ENCODE peak calls at places on chromosomes 4 and X, in four cellular contexts. A is GM12878, H is SK-N-SH, G is HCT116. E is an unnamed sample.

GRCh38 chr4:19623866-19624265 is 627.8 kb upstream of the SLIT2 start:
- DNase-seq in A (no peak), H (no peak), G (no peak), E (no peak)

GRCh38 chr4:54908744-54909143 is 216.7 kb downstream of the KDR start:
- DNase-seq in A (no peak), H (no peak), G (no peak), E (no peak)

GRCh38 chr4:164293181-164293580 is 460.8 kb upstream of the SMIM31 start:
- DNase-seq in A (no peak), H (no peak), G (no peak), E (no peak)

GRCh38 chr4:187480146-187481145 is 515.1 kb upstream of the ZFP42 start:
- DNase-seq in A (no peak), H (no peak), G (no peak), E (peak; percentile 56)

GRCh38 chr4:42845586-42845985 is 46.9 kb upstream of the GRXCR1 start:
- DNase-seq in A (no peak), H (no peak), G (no peak), E (no peak)

GRCh38 chr4:94446386-94446785 is 5.4 kb upstream of the PDLIM5 start:
- DNase-seq in A (no peak), H (no peak), G (no peak), E (no peak)

GRCh38 chr4:24824720-24825119 is 29.3 kb downstream of the SOD3 start:
- DNase-seq in A (no peak), H (no peak), G (no peak), E (no peak)

GRCh38 chr4:146063143-146063542 is 112.4 kb upstream of the LSM6 start:
- DNase-seq in A (peak; percentile 51), H (no peak), G (no peak), E (no peak)

GRCh38 chr4:78747328-78747946 is 28.7 kb upstream of the BMP2K start:
- DNase-seq in A (no peak), H (no peak), G (no peak), E (no peak)

GRCh38 chrX:44765556-44765955 is 78.3 kb upstream of the DUSP21 start:
- DNase-seq in A (no peak), H (no peak), G (no peak), E (no peak)

GRCh38 chrX:53048169-53049126 is at the start of gene GPR173:
- DNase-seq in A (no peak), H (peak; percentile 85), G (no peak), E (no peak)
- TF ChIP-seq JUND in A (no peak), H (no peak), G (no peak), E (no peak)

DNA sequence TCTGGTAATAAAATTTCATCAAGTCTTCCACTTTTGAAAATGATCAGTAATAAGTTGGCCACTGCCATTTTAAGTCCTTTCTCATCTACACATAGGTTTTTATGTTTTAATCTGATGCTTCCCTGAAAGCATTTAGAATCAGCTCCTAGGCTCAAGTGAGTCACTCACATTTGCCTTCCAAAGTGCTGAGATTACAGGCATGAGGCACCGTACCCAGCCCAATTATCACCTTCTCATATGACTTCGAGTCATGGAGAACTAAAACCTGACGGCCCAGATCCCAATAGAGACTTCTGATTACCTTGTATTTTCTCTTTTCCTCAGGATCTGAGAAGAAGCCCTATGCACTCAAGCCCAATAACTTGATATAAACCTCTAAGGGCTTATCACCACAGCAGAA is 140.8 kb downstream of the OPHN1 start:
- DNase-seq in A (no peak), H (no peak), G (no peak), E (no peak)
- TF ChIP-seq JUND in A (no peak), H (no peak), G (no peak), E (no peak)

DNA sequence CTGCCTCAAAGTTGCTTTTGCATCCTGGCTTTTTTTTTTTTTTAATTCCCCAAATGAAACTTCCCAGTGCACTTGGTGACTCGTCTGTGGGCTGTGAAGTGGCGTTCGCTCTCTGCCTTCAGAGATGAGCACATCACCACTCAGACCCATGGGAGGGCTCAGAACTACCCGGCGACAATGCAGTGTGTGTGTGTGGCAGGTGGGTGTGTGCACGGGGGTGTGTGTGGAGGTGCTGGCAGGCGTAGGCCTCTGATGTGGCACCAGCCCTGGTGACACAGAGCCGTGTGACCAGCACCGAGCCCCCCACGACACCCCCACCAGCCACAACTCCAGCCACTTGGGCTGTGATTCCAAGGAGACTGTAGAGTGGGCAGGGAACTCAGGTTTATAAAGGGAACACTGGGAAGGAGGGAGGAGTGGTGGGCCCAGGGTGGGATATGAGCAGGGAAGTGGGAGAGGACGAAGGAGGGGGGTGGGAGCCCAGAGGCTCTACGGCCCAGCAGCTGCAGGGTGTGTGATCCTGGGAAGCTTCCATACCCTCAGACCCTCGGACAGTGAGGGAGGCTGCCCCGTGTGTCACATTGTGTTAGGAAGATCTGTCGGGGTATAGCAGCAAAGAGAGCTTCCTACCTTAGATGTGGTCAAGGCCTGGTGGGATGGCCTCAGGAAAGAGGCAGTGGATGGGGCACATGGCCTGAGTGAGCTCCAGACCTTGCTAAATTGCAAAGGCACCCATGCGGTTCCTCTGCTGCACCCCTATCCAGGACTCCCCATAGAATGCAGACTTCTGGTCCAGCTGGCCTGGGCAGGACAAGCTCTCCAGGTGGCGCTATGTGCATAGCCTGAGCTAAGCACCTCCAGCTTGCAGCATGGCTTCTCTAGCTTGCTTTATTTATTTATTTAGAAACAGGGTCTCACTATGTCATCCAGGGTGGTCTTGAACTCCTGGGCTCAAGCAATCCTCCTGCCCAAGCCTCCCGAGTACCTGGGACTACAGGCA is 5.8 kb upstream of the WFS1 start:
- DNase-seq in A (no peak), H (peak; percentile 69), G (no peak), E (peak; percentile 77)
- TF ChIP-seq JUND in A (no peak), H (no peak), G (no peak), E (no peak)

DNA sequence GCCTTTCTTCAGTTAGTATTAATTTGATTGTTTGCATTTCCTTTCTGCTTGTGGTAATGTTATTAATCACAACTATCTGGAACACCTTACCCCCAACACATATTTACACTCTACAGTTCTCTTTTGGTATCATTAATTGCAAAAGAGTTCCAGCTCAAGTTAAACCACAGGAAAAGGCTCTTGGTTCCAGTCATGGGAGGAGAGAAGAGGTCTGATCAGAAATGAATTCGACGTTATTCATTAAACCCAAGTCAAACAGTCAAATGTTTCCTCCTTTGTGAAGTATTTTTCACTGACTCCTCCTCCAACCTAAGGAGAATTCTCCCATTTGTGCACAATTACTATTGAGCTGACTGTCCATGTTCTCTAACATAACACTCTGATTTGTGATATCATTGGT is 91.4 kb downstream of the SLC39A8 start:
- DNase-seq in A (no peak), H (no peak), G (no peak), E (no peak)
- TF ChIP-seq JUND in A (no peak), H (no peak), G (no peak), E (no peak)

GRCh38 chr4:8707045-8707781 is 114.6 kb downstream of the CPZ start:
- DNase-seq in A (no peak), H (no peak), G (no peak), E (no peak)
- TF ChIP-seq JUND in A (no peak), H (no peak), G (no peak), E (no peak)

DNA sequence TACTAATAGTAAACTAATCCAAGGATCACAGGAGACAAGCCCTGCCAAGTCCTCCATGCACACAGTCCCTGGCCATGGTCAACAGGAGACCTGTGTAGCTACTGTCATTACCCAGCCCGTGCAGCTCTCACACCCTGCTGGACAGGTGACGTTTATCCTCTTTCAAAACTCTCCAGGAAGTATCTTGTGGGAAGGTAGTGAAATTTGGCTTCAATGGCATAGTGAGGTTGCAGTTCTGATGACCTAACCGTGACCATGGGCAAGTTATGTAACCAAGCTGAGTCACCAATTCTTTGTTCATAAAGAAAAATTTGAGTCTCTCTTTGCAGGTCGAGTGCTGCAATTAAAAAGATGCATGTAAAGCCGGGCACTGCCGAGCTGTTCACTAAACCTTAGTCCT is 11.3 kb upstream of the SLC2A9 start:
- DNase-seq in A (no peak), H (no peak), G (peak; percentile 13), E (no peak)
- TF ChIP-seq JUND in A (no peak), H (no peak), G (no peak), E (no peak)

DNA sequence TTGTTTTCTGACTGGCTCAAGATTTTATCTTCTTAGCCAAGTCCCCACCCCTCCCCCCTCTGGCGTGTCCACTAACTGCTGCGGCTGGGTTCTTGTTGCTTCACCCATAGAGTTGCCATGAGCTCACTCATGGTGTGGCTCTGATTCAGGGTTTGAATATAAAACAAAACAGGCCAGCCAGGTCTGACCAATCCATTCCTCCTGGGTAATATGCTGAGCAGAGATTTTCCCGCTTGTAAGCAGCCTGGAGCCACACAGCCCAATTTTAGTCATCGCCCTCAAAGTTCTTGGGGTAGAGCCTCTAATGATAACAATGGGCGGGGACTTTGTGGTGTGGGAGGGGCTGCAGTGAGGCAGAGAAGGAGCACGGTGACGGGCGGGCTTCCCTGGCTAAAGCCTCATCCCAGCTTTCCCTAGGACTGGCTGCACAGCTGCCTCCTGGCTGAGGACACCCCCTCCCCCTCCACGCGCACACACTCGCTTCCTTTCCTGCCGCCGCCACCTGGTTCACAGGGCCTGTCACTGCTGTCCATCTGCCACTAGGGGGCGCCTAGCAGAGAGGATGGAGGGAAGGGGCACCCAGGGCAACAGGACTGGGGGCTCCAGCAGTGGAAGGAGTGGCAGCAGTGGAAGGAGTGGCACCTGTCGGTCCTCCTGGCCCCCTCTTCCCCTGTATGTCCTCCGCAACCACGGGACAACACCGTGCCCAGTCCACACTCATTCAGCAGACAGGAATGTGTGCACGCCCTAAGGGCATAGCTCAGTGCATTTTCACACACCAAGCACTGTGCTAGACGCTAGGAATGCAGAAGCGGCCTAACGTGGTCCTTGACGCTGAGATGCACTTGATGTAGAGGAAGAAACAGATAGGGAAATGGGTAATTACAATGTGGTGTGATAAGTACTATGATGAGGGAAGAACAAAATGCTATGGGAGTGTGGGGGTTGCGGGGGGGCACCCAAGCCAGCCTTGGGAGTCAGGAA is 26.8 kb downstream of the PRPS1 start:
- DNase-seq in A (no peak), H (peak; percentile 56), G (peak; percentile 34), E (no peak)
- TF ChIP-seq JUND in A (no peak), H (no peak), G (no peak), E (no peak)

GRCh38 chr4:114081783-114082182 is 102.3 kb upstream of the ARSJ start:
- DNase-seq in A (no peak), H (no peak), G (no peak), E (no peak)
- TF ChIP-seq JUND in A (no peak), H (no peak), G (no peak), E (no peak)

DNA sequence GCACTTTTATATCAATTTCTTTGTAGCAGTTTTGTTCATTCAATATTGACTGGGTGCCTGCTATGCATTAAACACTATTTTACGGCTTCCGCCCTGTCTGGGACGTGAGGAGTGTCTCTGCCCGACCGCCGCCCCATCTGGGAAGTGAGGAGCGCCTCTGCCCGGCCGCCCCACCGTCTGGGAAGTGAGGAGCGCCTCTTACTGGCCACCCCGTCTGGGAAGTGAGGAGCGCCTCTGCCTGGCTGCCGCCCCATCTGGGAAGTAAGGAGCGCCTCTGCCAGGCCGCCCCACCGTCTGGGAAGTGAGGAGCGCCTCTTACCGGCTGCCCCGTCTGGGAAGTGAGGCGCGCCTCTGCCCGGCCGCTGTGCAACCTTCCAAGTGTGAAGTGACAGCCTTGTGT is 68.1 kb downstream of the RPS3A start:
- DNase-seq in A (no peak), H (no peak), G (no peak), E (no peak)
- TF ChIP-seq JUND in A (no peak), H (no peak), G (no peak), E (no peak)

E was measured in T47D.